ENCODE peak calls at places on chromosomes 7 and 10, in four cellular contexts. One of them, this sample, is unnamed.

GRCh38 chr10:97593423-97593822 is 3.9 kb downstream of the C10orf62 start:
- DNase-seq in activated T-cell treated with anti-CD3 and anti-CD28 coated beads, Interleukin-2, amount 50 U/mL, for 4 hours: no peak
- DNase-seq in activated T-helper 1 cell treated with anti-CD3 and anti-CD28 coated beads, Interleukin-12 subunit alpha, Interleukin-12 subunit beta, Interleukin-2, Interleukin-4 antibody, amounts not matched to agents 30 ng/mL and 10 ng/mL and 1 ng/mL, durations not matched to agents 14 hours and 24 hours and 36 hours: no peak
- DNase-seq in Calu3: no peak
- DNase-seq in this sample: no peak

GRCh38 chr7:2154121-2154520 is 78.6 kb downstream of the MAD1L1 start:
- DNase-seq in activated T-helper 1 cell treated with anti-CD3 and anti-CD28 coated beads, Interleukin-12 subunit alpha, Interleukin-12 subunit beta, Interleukin-2, Interleukin-4 antibody, amounts not matched to agents 30 ng/mL and 10 ng/mL and 1 ng/mL, durations not matched to agents 14 hours and 24 hours and 36 hours: no peak
- DNase-seq in activated T-cell treated with anti-CD3 and anti-CD28 coated beads, Interleukin-2, amount 50 U/mL, for 4 hours: no peak
- DNase-seq in Calu3: no peak
- DNase-seq in this sample: no peak

GRCh38 chr7:99766484-99767099 is 17.4 kb downstream of the CYP3A4 start:
- DNase-seq in activated T-cell treated with anti-CD3 and anti-CD28 coated beads, Interleukin-2, amount 50 U/mL, for 4 hours: no peak
- DNase-seq in Calu3: no peak
- DNase-seq in activated T-helper 1 cell treated with anti-CD3 and anti-CD28 coated beads, Interleukin-12 subunit alpha, Interleukin-12 subunit beta, Interleukin-2, Interleukin-4 antibody, amounts not matched to agents 30 ng/mL and 10 ng/mL and 1 ng/mL, durations not matched to agents 14 hours and 24 hours and 36 hours: no peak
- DNase-seq in this sample: no peak

GRCh38 chr10:28291881-28292297 is 11.0 kb downstream of the MPP7 start:
- DNase-seq in activated T-helper 1 cell treated with anti-CD3 and anti-CD28 coated beads, Interleukin-12 subunit alpha, Interleukin-12 subunit beta, Interleukin-2, Interleukin-4 antibody, amounts not matched to agents 30 ng/mL and 10 ng/mL and 1 ng/mL, durations not matched to agents 14 hours and 24 hours and 36 hours: no peak
- DNase-seq in activated T-cell treated with anti-CD3 and anti-CD28 coated beads, Interleukin-2, amount 50 U/mL, for 4 hours: peak
- DNase-seq in Calu3: peak
- DNase-seq in this sample: no peak

GRCh38 chr10:101330236-101331225 is 23.4 kb upstream of the BTRC start:
- DNase-seq in activated T-helper 1 cell treated with anti-CD3 and anti-CD28 coated beads, Interleukin-12 subunit alpha, Interleukin-12 subunit beta, Interleukin-2, Interleukin-4 antibody, amounts not matched to agents 30 ng/mL and 10 ng/mL and 1 ng/mL, durations not matched to agents 14 hours and 24 hours and 36 hours: no peak
- DNase-seq in activated T-cell treated with anti-CD3 and anti-CD28 coated beads, Interleukin-2, amount 50 U/mL, for 4 hours: no peak
- DNase-seq in Calu3: no peak
- DNase-seq in this sample: no peak

GRCh38 chr10:62732841-62733653 is 71.5 kb upstream of the ADO start:
- DNase-seq in Calu3: peak
- DNase-seq in activated T-helper 1 cell treated with anti-CD3 and anti-CD28 coated beads, Interleukin-12 subunit alpha, Interleukin-12 subunit beta, Interleukin-2, Interleukin-4 antibody, amounts not matched to agents 30 ng/mL and 10 ng/mL and 1 ng/mL, durations not matched to agents 14 hours and 24 hours and 36 hours: peak
- DNase-seq in activated T-cell treated with anti-CD3 and anti-CD28 coated beads, Interleukin-2, amount 50 U/mL, for 4 hours: peak
- DNase-seq in this sample: no peak

GRCh38 chr7:86908948-86909347 is 150.5 kb downstream of the ELAPOR2 start:
- DNase-seq in Calu3: no peak
- DNase-seq in activated T-helper 1 cell treated with anti-CD3 and anti-CD28 coated beads, Interleukin-12 subunit alpha, Interleukin-12 subunit beta, Interleukin-2, Interleukin-4 antibody, amounts not matched to agents 30 ng/mL and 10 ng/mL and 1 ng/mL, durations not matched to agents 14 hours and 24 hours and 36 hours: no peak
- DNase-seq in activated T-cell treated with anti-CD3 and anti-CD28 coated beads, Interleukin-2, amount 50 U/mL, for 4 hours: no peak
- DNase-seq in this sample: no peak

GRCh38 chr7:151786241-151786640 is 90.7 kb downstream of the PRKAG2 start:
- DNase-seq in activated T-cell treated with anti-CD3 and anti-CD28 coated beads, Interleukin-2, amount 50 U/mL, for 4 hours: no peak
- DNase-seq in Calu3: no peak
- DNase-seq in activated T-helper 1 cell treated with anti-CD3 and anti-CD28 coated beads, Interleukin-12 subunit alpha, Interleukin-12 subunit beta, Interleukin-2, Interleukin-4 antibody, amounts not matched to agents 30 ng/mL and 10 ng/mL and 1 ng/mL, durations not matched to agents 14 hours and 24 hours and 36 hours: no peak
- DNase-seq in this sample: no peak

GRCh38 chr7:47738563-47739166 is 156.8 kb upstream of the TNS3 start:
- DNase-seq in Calu3: no peak
- DNase-seq in activated T-helper 1 cell treated with anti-CD3 and anti-CD28 coated beads, Interleukin-12 subunit alpha, Interleukin-12 subunit beta, Interleukin-2, Interleukin-4 antibody, amounts not matched to agents 30 ng/mL and 10 ng/mL and 1 ng/mL, durations not matched to agents 14 hours and 24 hours and 36 hours: no peak
- DNase-seq in activated T-cell treated with anti-CD3 and anti-CD28 coated beads, Interleukin-2, amount 50 U/mL, for 4 hours: no peak
- DNase-seq in this sample: no peak

GRCh38 chr10:4059471-4060138 is 274.6 kb upstream of the KLF6 start:
- DNase-seq in activated T-cell treated with anti-CD3 and anti-CD28 coated beads, Interleukin-2, amount 50 U/mL, for 4 hours: no peak
- DNase-seq in Calu3: no peak
- DNase-seq in activated T-helper 1 cell treated with anti-CD3 and anti-CD28 coated beads, Interleukin-12 subunit alpha, Interleukin-12 subunit beta, Interleukin-2, Interleukin-4 antibody, amounts not matched to agents 30 ng/mL and 10 ng/mL and 1 ng/mL, durations not matched to agents 14 hours and 24 hours and 36 hours: peak
- DNase-seq in this sample: no peak

GRCh38 chr10:23294638-23295247 is 49.9 kb downstream of the C10orf67 start:
- DNase-seq in activated T-helper 1 cell treated with anti-CD3 and anti-CD28 coated beads, Interleukin-12 subunit alpha, Interleukin-12 subunit beta, Interleukin-2, Interleukin-4 antibody, amounts not matched to agents 30 ng/mL and 10 ng/mL and 1 ng/mL, durations not matched to agents 14 hours and 24 hours and 36 hours: no peak
- DNase-seq in Calu3: no peak
- DNase-seq in activated T-cell treated with anti-CD3 and anti-CD28 coated beads, Interleukin-2, amount 50 U/mL, for 4 hours: no peak
- DNase-seq in this sample: no peak

GRCh38 chr10:68647928-68648327 is 73.1 kb upstream of the CCAR1 start:
- DNase-seq in activated T-cell treated with anti-CD3 and anti-CD28 coated beads, Interleukin-2, amount 50 U/mL, for 4 hours: no peak
- DNase-seq in Calu3: no peak
- DNase-seq in activated T-helper 1 cell treated with anti-CD3 and anti-CD28 coated beads, Interleukin-12 subunit alpha, Interleukin-12 subunit beta, Interleukin-2, Interleukin-4 antibody, amounts not matched to agents 30 ng/mL and 10 ng/mL and 1 ng/mL, durations not matched to agents 14 hours and 24 hours and 36 hours: no peak
- DNase-seq in this sample: no peak

GRCh38 chr10:31947144-31947926 is 18.7 kb upstream of the ARHGAP12 start:
- DNase-seq in activated T-cell treated with anti-CD3 and anti-CD28 coated beads, Interleukin-2, amount 50 U/mL, for 4 hours: no peak
- DNase-seq in Calu3: peak
- DNase-seq in activated T-helper 1 cell treated with anti-CD3 and anti-CD28 coated beads, Interleukin-12 subunit alpha, Interleukin-12 subunit beta, Interleukin-2, Interleukin-4 antibody, amounts not matched to agents 30 ng/mL and 10 ng/mL and 1 ng/mL, durations not matched to agents 14 hours and 24 hours and 36 hours: no peak
- DNase-seq in this sample: no peak

GRCh38 chr10:127013251-127013656 is 108.0 kb downstream of the DOCK1 start:
- DNase-seq in Calu3: no peak
- DNase-seq in activated T-cell treated with anti-CD3 and anti-CD28 coated beads, Interleukin-2, amount 50 U/mL, for 4 hours: no peak
- DNase-seq in activated T-helper 1 cell treated with anti-CD3 and anti-CD28 coated beads, Interleukin-12 subunit alpha, Interleukin-12 subunit beta, Interleukin-2, Interleukin-4 antibody, amounts not matched to agents 30 ng/mL and 10 ng/mL and 1 ng/mL, durations not matched to agents 14 hours and 24 hours and 36 hours: no peak
- DNase-seq in this sample: no peak

GRCh38 chr7:43652364-43652763 is 69.5 kb downstream of the STK17A start:
- DNase-seq in activated T-helper 1 cell treated with anti-CD3 and anti-CD28 coated beads, Interleukin-12 subunit alpha, Interleukin-12 subunit beta, Interleukin-2, Interleukin-4 antibody, amounts not matched to agents 30 ng/mL and 10 ng/mL and 1 ng/mL, durations not matched to agents 14 hours and 24 hours and 36 hours: no peak
- DNase-seq in Calu3: no peak
- DNase-seq in activated T-cell treated with anti-CD3 and anti-CD28 coated beads, Interleukin-2, amount 50 U/mL, for 4 hours: no peak
- DNase-seq in this sample: no peak

GRCh38 chr7:116330961-116331360 is 120.6 kb downstream of the TES start:
- DNase-seq in activated T-cell treated with anti-CD3 and anti-CD28 coated beads, Interleukin-2, amount 50 U/mL, for 4 hours: no peak
- DNase-seq in activated T-helper 1 cell treated with anti-CD3 and anti-CD28 coated beads, Interleukin-12 subunit alpha, Interleukin-12 subunit beta, Interleukin-2, Interleukin-4 antibody, amounts not matched to agents 30 ng/mL and 10 ng/mL and 1 ng/mL, durations not matched to agents 14 hours and 24 hours and 36 hours: no peak
- DNase-seq in Calu3: no peak
- DNase-seq in this sample: no peak

This sample was measured in substantia nigra.